ENCODE peak calls at places on chromosomes 3 and 15, in seven cellular contexts. One of them, this sample, is unnamed.

GRCh38 chr15:39582286-39582976 is 1.6 kb downstream of the THBS1 start:
- DNase-seq in AG20443: no peak
- DNase-seq in stimulated activated CD8-positive, alpha-beta memory T cell treated with anti-CD3 and anti-CD28 coated beads, Interleukin-4, amount 100 ng/mL, for 1 hour: no peak
- DNase-seq in GM20000: no peak
- DNase-seq in astrocyte of the cerebellum: no peak
- DNase-seq in naive thymus-derived CD4-positive, alpha-beta T cell: no peak
- DNase-seq in GM12865: no peak
- DNase-seq in this sample: no peak

GRCh38 chr15:43915820-43916660 is 89.2 kb downstream of the WDR76 start:
- DNase-seq in AG20443: no peak
- DNase-seq in stimulated activated CD8-positive, alpha-beta memory T cell treated with anti-CD3 and anti-CD28 coated beads, Interleukin-4, amount 100 ng/mL, for 1 hour: no peak
- DNase-seq in GM20000: no peak
- DNase-seq in astrocyte of the cerebellum: no peak
- DNase-seq in naive thymus-derived CD4-positive, alpha-beta T cell: no peak
- DNase-seq in GM12865: no peak
- DNase-seq in this sample: no peak

GRCh38 chr15:48790716-48791115 is 20.2 kb downstream of the CEP152 start:
- DNase-seq in AG20443: peak
- DNase-seq in stimulated activated CD8-positive, alpha-beta memory T cell treated with anti-CD3 and anti-CD28 coated beads, Interleukin-4, amount 100 ng/mL, for 1 hour: no peak
- DNase-seq in GM20000: no peak
- DNase-seq in astrocyte of the cerebellum: no peak
- DNase-seq in naive thymus-derived CD4-positive, alpha-beta T cell: no peak
- DNase-seq in GM12865: no peak
- DNase-seq in this sample: no peak

GRCh38 chr3:4581905-4582611 is 88.9 kb downstream of the ITPR1 start:
- DNase-seq in AG20443: no peak
- DNase-seq in stimulated activated CD8-positive, alpha-beta memory T cell treated with anti-CD3 and anti-CD28 coated beads, Interleukin-4, amount 100 ng/mL, for 1 hour: no peak
- DNase-seq in GM20000: no peak
- DNase-seq in astrocyte of the cerebellum: no peak
- DNase-seq in naive thymus-derived CD4-positive, alpha-beta T cell: no peak
- DNase-seq in GM12865: no peak
- DNase-seq in this sample: no peak

GRCh38 chr15:91348812-91349500 is 248.9 kb downstream of the SV2B start:
- DNase-seq in AG20443: peak
- DNase-seq in stimulated activated CD8-positive, alpha-beta memory T cell treated with anti-CD3 and anti-CD28 coated beads, Interleukin-4, amount 100 ng/mL, for 1 hour: peak
- DNase-seq in GM20000: no peak
- DNase-seq in astrocyte of the cerebellum: no peak
- DNase-seq in naive thymus-derived CD4-positive, alpha-beta T cell: no peak
- DNase-seq in GM12865: no peak
- DNase-seq in this sample: no peak

GRCh38 chr3:184538600-184539431 is 22.8 kb upstream of the EPHB3 start:
- DNase-seq in AG20443: no peak
- DNase-seq in stimulated activated CD8-positive, alpha-beta memory T cell treated with anti-CD3 and anti-CD28 coated beads, Interleukin-4, amount 100 ng/mL, for 1 hour: no peak
- DNase-seq in GM20000: no peak
- DNase-seq in astrocyte of the cerebellum: no peak
- DNase-seq in naive thymus-derived CD4-positive, alpha-beta T cell: no peak
- DNase-seq in GM12865: no peak
- DNase-seq in this sample: no peak

GRCh38 chr15:98755138-98755537 is 106.8 kb downstream of the IGF1R start:
- DNase-seq in AG20443: no peak
- DNase-seq in stimulated activated CD8-positive, alpha-beta memory T cell treated with anti-CD3 and anti-CD28 coated beads, Interleukin-4, amount 100 ng/mL, for 1 hour: no peak
- DNase-seq in GM20000: no peak
- DNase-seq in astrocyte of the cerebellum: no peak
- DNase-seq in naive thymus-derived CD4-positive, alpha-beta T cell: no peak
- DNase-seq in GM12865: no peak
- DNase-seq in this sample: no peak

GRCh38 chr3:38519651-38520050 is 23.5 kb downstream of the EXOG start:
- DNase-seq in AG20443: no peak
- DNase-seq in stimulated activated CD8-positive, alpha-beta memory T cell treated with anti-CD3 and anti-CD28 coated beads, Interleukin-4, amount 100 ng/mL, for 1 hour: no peak
- DNase-seq in GM20000: no peak
- DNase-seq in astrocyte of the cerebellum: no peak
- DNase-seq in naive thymus-derived CD4-positive, alpha-beta T cell: no peak
- DNase-seq in GM12865: no peak
- DNase-seq in this sample: no peak

GRCh38 chr3:57756528-57757401 is 656 bp downstream of the SLMAP start:
- DNase-seq in AG20443: peak
- DNase-seq in stimulated activated CD8-positive, alpha-beta memory T cell treated with anti-CD3 and anti-CD28 coated beads, Interleukin-4, amount 100 ng/mL, for 1 hour: peak
- DNase-seq in GM20000: peak
- DNase-seq in astrocyte of the cerebellum: no peak
- DNase-seq in naive thymus-derived CD4-positive, alpha-beta T cell: peak
- DNase-seq in GM12865: peak
- DNase-seq in this sample: peak

GRCh38 chr3:11662392-11662990 is 18.8 kb upstream of the VGLL4 start:
- DNase-seq in AG20443: no peak
- DNase-seq in stimulated activated CD8-positive, alpha-beta memory T cell treated with anti-CD3 and anti-CD28 coated beads, Interleukin-4, amount 100 ng/mL, for 1 hour: no peak
- DNase-seq in GM20000: no peak
- DNase-seq in astrocyte of the cerebellum: no peak
- DNase-seq in naive thymus-derived CD4-positive, alpha-beta T cell: no peak
- DNase-seq in GM12865: no peak
- DNase-seq in this sample: no peak

GRCh38 chr3:49871536-49872157 is 1.9 kb upstream of the CAMKV start:
- DNase-seq in AG20443: no peak
- DNase-seq in stimulated activated CD8-positive, alpha-beta memory T cell treated with anti-CD3 and anti-CD28 coated beads, Interleukin-4, amount 100 ng/mL, for 1 hour: no peak
- DNase-seq in GM20000: no peak
- DNase-seq in astrocyte of the cerebellum: no peak
- DNase-seq in naive thymus-derived CD4-positive, alpha-beta T cell: no peak
- DNase-seq in GM12865: no peak
- DNase-seq in this sample: no peak

GRCh38 chr3:13621381-13622221 is 72.7 kb downstream of the FBLN2 start:
- DNase-seq in AG20443: no peak
- DNase-seq in stimulated activated CD8-positive, alpha-beta memory T cell treated with anti-CD3 and anti-CD28 coated beads, Interleukin-4, amount 100 ng/mL, for 1 hour: peak
- DNase-seq in GM20000: no peak
- DNase-seq in astrocyte of the cerebellum: no peak
- DNase-seq in naive thymus-derived CD4-positive, alpha-beta T cell: peak
- DNase-seq in GM12865: no peak
- DNase-seq in this sample: no peak

GRCh38 chr3:190340071-190340470 is 17.8 kb upstream of the CLDN1 start:
- DNase-seq in AG20443: no peak
- DNase-seq in stimulated activated CD8-positive, alpha-beta memory T cell treated with anti-CD3 and anti-CD28 coated beads, Interleukin-4, amount 100 ng/mL, for 1 hour: no peak
- DNase-seq in GM20000: no peak
- DNase-seq in astrocyte of the cerebellum: no peak
- DNase-seq in naive thymus-derived CD4-positive, alpha-beta T cell: no peak
- DNase-seq in GM12865: no peak
- DNase-seq in this sample: no peak

GRCh38 chr3:119529883-119530282 is 29.5 kb downstream of the CD80 start:
- DNase-seq in AG20443: peak
- DNase-seq in stimulated activated CD8-positive, alpha-beta memory T cell treated with anti-CD3 and anti-CD28 coated beads, Interleukin-4, amount 100 ng/mL, for 1 hour: no peak
- DNase-seq in GM20000: no peak
- DNase-seq in astrocyte of the cerebellum: no peak
- DNase-seq in naive thymus-derived CD4-positive, alpha-beta T cell: no peak
- DNase-seq in GM12865: no peak
- DNase-seq in this sample: no peak

GRCh38 chr3:45145681-45146614 is at the start of gene CDCP1:
- DNase-seq in AG20443: peak
- DNase-seq in stimulated activated CD8-positive, alpha-beta memory T cell treated with anti-CD3 and anti-CD28 coated beads, Interleukin-4, amount 100 ng/mL, for 1 hour: no peak
- DNase-seq in GM20000: peak
- DNase-seq in astrocyte of the cerebellum: no peak
- DNase-seq in naive thymus-derived CD4-positive, alpha-beta T cell: no peak
- DNase-seq in GM12865: no peak
- DNase-seq in this sample: peak

GRCh38 chr3:40504636-40505430 is 1.0 kb upstream of the ZNF620 start:
- DNase-seq in AG20443: peak
- DNase-seq in stimulated activated CD8-positive, alpha-beta memory T cell treated with anti-CD3 and anti-CD28 coated beads, Interleukin-4, amount 100 ng/mL, for 1 hour: no peak
- DNase-seq in GM20000: no peak
- DNase-seq in astrocyte of the cerebellum: peak
- DNase-seq in naive thymus-derived CD4-positive, alpha-beta T cell: no peak
- DNase-seq in GM12865: no peak
- DNase-seq in this sample: no peak

GRCh38 chr15:48759921-48760320 is 50.9 kb downstream of the CEP152 start:
- DNase-seq in AG20443: no peak
- DNase-seq in stimulated activated CD8-positive, alpha-beta memory T cell treated with anti-CD3 and anti-CD28 coated beads, Interleukin-4, amount 100 ng/mL, for 1 hour: no peak
- DNase-seq in GM20000: no peak
- DNase-seq in astrocyte of the cerebellum: no peak
- DNase-seq in naive thymus-derived CD4-positive, alpha-beta T cell: no peak
- DNase-seq in GM12865: no peak
- DNase-seq in this sample: no peak

GRCh38 chr3:159852256-159852655 is 136.4 kb upstream of the IL12A start:
- DNase-seq in AG20443: no peak
- DNase-seq in stimulated activated CD8-positive, alpha-beta memory T cell treated with anti-CD3 and anti-CD28 coated beads, Interleukin-4, amount 100 ng/mL, for 1 hour: no peak
- DNase-seq in GM20000: no peak
- DNase-seq in astrocyte of the cerebellum: no peak
- DNase-seq in naive thymus-derived CD4-positive, alpha-beta T cell: no peak
- DNase-seq in GM12865: no peak
- DNase-seq in this sample: no peak

GRCh38 chr15:67066041-67067021 is 929 bp downstream of the SMAD3 start:
- DNase-seq in AG20443: peak
- DNase-seq in stimulated activated CD8-positive, alpha-beta memory T cell treated with anti-CD3 and anti-CD28 coated beads, Interleukin-4, amount 100 ng/mL, for 1 hour: no peak
- DNase-seq in GM20000: peak
- DNase-seq in astrocyte of the cerebellum: no peak
- DNase-seq in naive thymus-derived CD4-positive, alpha-beta T cell: no peak
- DNase-seq in GM12865: peak
- DNase-seq in this sample: no peak

GRCh38 chr3:160038862-160039562 is 50.4 kb downstream of the IL12A start:
- DNase-seq in AG20443: peak
- DNase-seq in stimulated activated CD8-positive, alpha-beta memory T cell treated with anti-CD3 and anti-CD28 coated beads, Interleukin-4, amount 100 ng/mL, for 1 hour: no peak
- DNase-seq in GM20000: no peak
- DNase-seq in astrocyte of the cerebellum: no peak
- DNase-seq in naive thymus-derived CD4-positive, alpha-beta T cell: no peak
- DNase-seq in GM12865: no peak
- DNase-seq in this sample: peak

GRCh38 chr3:117146571-117146970 is 437.0 kb downstream of the TUSC7 start:
- DNase-seq in AG20443: no peak
- DNase-seq in stimulated activated CD8-positive, alpha-beta memory T cell treated with anti-CD3 and anti-CD28 coated beads, Interleukin-4, amount 100 ng/mL, for 1 hour: no peak
- DNase-seq in GM20000: no peak
- DNase-seq in astrocyte of the cerebellum: no peak
- DNase-seq in naive thymus-derived CD4-positive, alpha-beta T cell: no peak
- DNase-seq in GM12865: no peak
- DNase-seq in this sample: no peak

GRCh38 chr15:32840481-32841245 is 122.9 kb downstream of the GREM1 start:
- DNase-seq in AG20443: no peak
- DNase-seq in stimulated activated CD8-positive, alpha-beta memory T cell treated with anti-CD3 and anti-CD28 coated beads, Interleukin-4, amount 100 ng/mL, for 1 hour: no peak
- DNase-seq in GM20000: no peak
- DNase-seq in astrocyte of the cerebellum: no peak
- DNase-seq in naive thymus-derived CD4-positive, alpha-beta T cell: no peak
- DNase-seq in GM12865: no peak
- DNase-seq in this sample: no peak

GRCh38 chr3:72278349-72279067 is 493.6 kb upstream of the PROK2 start:
- DNase-seq in AG20443: no peak
- DNase-seq in stimulated activated CD8-positive, alpha-beta memory T cell treated with anti-CD3 and anti-CD28 coated beads, Interleukin-4, amount 100 ng/mL, for 1 hour: no peak
- DNase-seq in GM20000: no peak
- DNase-seq in astrocyte of the cerebellum: no peak
- DNase-seq in naive thymus-derived CD4-positive, alpha-beta T cell: no peak
- DNase-seq in GM12865: no peak
- DNase-seq in this sample: no peak

GRCh38 chr15:100043069-100043641 is 298.6 kb downstream of the ADAMTS17 start:
- DNase-seq in AG20443: no peak
- DNase-seq in stimulated activated CD8-positive, alpha-beta memory T cell treated with anti-CD3 and anti-CD28 coated beads, Interleukin-4, amount 100 ng/mL, for 1 hour: no peak
- DNase-seq in GM20000: no peak
- DNase-seq in astrocyte of the cerebellum: peak
- DNase-seq in naive thymus-derived CD4-positive, alpha-beta T cell: no peak
- DNase-seq in GM12865: no peak
- DNase-seq in this sample: no peak

GRCh38 chr3:126023390-126023789 is 54.4 kb downstream of the ROPN1B start:
- DNase-seq in AG20443: no peak
- DNase-seq in stimulated activated CD8-positive, alpha-beta memory T cell treated with anti-CD3 and anti-CD28 coated beads, Interleukin-4, amount 100 ng/mL, for 1 hour: no peak
- DNase-seq in GM20000: no peak
- DNase-seq in astrocyte of the cerebellum: no peak
- DNase-seq in naive thymus-derived CD4-positive, alpha-beta T cell: no peak
- DNase-seq in GM12865: no peak
- DNase-seq in this sample: no peak